ENCODE peak calls at places on chromosomes 3 and 15, in six cellular contexts. H, E, W, J, G and Y are unnamed samples.

GRCh38 chr3:34267088-34267487 is 468.7 kb downstream of the PDCD6IP start:
- DNase-seq in H (no peak), E (no peak), W (no peak), J (no peak), G (no peak), Y (no peak)

GRCh38 chr3:177724020-177724638 is 526.8 kb upstream of the TBL1XR1 start:
- DNase-seq in H (no peak), E (no peak), W (no peak), J (no peak), G (no peak), Y (no peak)

GRCh38 chr3:41180396-41180795 is 18.9 kb upstream of the CTNNB1 start:
- DNase-seq in H (no peak), E (no peak), W (no peak), J (no peak), G (no peak), Y (no peak)

GRCh38 chr3:142645236-142645793 is 49.1 kb downstream of the PLS1 start:
- DNase-seq in H (peak), E (no peak), W (no peak), J (no peak), G (peak), Y (peak)

GRCh38 chr3:18442743-18443669 is 17.9 kb upstream of the SATB1 start:
- DNase-seq in H (no peak), E (no peak), W (peak), J (no peak), G (no peak), Y (no peak)

GRCh38 chr15:100703032-100703578 is 100.7 kb downstream of the ASB7 start:
- DNase-seq in H (peak), E (peak), W (no peak), J (no peak), G (no peak), Y (peak)

GRCh38 chr3:113663324-113663750 is 33.1 kb downstream of the USF3 start:
- DNase-seq in H (no peak), E (no peak), W (no peak), J (no peak), G (no peak), Y (no peak)

GRCh38 chr3:151318313-151318712 is 1.7 kb upstream of the GPR87 start:
- DNase-seq in H (peak), E (no peak), W (no peak), J (no peak), G (no peak), Y (peak)

GRCh38 chr15:91919014-91919534 is 65.6 kb downstream of the SLCO3A1 start:
- DNase-seq in H (no peak), E (no peak), W (no peak), J (no peak), G (no peak), Y (no peak)

GRCh38 chr15:41494922-41495735 is 1.5 kb downstream of the ITPKA start:
- DNase-seq in H (no peak), E (no peak), W (peak), J (no peak), G (no peak), Y (no peak)

DNA sequence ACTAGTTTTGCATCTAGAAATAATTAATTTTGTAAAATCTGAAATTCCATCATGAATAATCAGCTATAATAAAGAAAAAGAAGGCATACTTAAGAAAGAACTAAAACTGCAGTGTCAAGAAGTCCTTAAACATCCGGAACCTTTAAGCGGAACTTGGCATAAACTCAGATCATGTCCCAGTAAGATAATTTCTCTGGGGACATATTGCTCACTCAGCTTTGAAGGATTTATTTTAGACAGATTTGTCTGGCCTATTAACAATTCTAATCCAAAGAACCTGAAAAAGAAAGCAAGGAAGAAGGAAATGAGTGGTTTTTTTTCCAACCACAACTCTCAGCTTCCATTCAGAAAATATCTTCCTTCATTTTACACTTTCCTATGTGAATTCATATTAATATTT is 850.3 kb downstream of the ROBO1 start:
- DNase-seq in H (no peak), E (no peak), W (no peak), J (no peak), G (no peak), Y (no peak)
- TF ChIP-seq EZH2phosphoT487 in H (no peak), E (no peak), W (no peak), J (no peak), G (no peak), Y (no peak)

DNA sequence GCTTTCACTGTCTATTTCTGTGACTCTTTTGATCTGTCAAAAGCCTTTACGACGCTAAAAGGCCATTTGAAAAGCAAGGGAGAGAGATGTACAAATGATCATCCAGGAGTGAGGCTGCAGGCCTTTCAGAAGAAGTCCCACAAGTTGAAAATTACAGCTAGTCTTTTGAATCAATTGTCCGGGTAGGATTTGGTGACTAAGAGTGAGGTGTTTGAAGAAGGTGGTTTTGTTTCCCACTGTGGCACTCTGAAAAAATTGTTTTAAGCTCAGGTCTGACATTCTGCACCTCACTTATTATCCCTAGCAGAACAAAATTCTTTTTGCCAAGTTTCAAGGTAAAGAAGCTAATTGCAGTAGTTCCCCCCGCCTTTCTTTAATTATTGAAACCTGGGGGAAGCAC is 50.8 kb upstream of the TMEM108 start:
- DNase-seq in H (no peak), E (no peak), W (no peak), J (no peak), G (no peak), Y (peak)
- H3K9ac ChIP-seq in H (no peak), E (no peak), W (no peak), J (no peak), G (no peak), Y (no peak)

GRCh38 chr15:64710664-64711441 is 64.5 kb downstream of the RBPMS2 start:
- DNase-seq in H (no peak), E (no peak), W (no peak), J (no peak), G (no peak), Y (no peak)
- TF ChIP-seq EZH2phosphoT487 in H (no peak), E (no peak), W (no peak), J (no peak), G (no peak), Y (no peak)

GRCh38 chr15:59294961-59295741 is 77.5 kb downstream of the MYO1E start:
- DNase-seq in H (peak), E (no peak), W (no peak), J (no peak), G (peak), Y (peak)
- H3K9ac ChIP-seq in H (peak), E (no peak), W (no peak), J (peak), G (peak), Y (peak)

DNA sequence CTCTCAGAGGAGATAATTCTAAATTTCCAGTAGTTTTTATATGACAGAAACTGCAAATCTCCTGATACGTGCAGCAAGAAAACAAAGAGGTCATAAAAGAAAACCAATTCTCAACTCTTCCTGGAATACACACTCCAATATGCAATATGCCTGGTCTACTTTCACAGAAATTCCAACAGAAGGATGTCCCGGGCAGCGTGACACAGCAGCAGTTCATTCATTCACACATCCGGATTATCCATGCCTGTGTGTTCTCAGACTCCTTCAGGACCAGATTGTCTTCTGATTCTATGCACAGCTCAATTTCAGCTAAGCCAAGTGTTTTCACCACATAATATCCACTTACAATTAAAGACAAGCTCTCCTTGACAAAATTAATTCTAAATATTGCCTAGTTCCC is 64.3 kb downstream of the FBN1 start:
- DNase-seq in H (peak), E (no peak), W (no peak), J (no peak), G (no peak), Y (no peak)
- TF ChIP-seq EZH2phosphoT487 in H (no peak), E (no peak), W (no peak), J (no peak), G (no peak), Y (no peak)

DNA sequence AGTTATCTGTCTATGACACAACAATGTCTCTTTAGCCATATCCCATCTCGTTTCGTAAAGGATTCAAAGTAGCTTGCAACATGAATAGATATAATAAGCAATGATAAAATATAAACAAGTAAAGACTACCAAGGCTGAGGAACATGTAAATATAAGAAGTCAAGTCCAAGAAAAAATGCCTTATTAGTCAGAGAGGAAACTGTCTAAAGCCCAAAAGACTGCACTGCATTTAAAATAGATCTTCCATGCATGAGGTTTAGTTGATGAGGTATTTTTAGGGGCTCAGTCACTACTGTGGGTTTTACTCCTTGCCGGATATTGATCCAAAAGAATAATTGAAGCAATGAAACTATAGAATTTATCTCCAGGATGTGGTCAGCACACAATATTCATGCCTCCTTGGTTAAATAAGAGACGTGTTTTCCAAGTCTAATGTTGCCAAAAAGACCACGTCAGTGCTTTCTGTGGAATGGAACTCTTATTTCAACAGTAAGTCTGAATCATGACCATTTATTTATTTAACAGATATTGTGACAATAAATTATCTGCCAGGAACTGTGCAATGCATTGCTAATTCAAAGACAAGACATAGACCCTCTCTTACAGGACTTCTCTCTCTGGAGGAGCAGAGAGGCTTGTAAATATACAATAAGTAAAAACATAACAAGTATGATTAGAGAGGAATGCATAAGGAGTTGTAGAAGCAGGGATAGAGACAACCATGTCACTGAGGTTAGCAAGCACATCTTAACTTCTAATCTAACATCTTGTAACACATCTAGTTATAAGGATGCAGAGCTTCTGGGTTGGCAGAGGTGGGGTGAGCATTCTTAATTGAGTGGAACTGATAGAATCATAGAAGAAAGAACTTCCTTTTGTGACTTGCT is 227.3 kb downstream of the DTWD1 start:
- DNase-seq in H (peak), E (no peak), W (no peak), J (no peak), G (no peak), Y (peak)
- H3K9ac ChIP-seq in H (peak), E (no peak), W (no peak), J (no peak), G (no peak), Y (peak)

DNA sequence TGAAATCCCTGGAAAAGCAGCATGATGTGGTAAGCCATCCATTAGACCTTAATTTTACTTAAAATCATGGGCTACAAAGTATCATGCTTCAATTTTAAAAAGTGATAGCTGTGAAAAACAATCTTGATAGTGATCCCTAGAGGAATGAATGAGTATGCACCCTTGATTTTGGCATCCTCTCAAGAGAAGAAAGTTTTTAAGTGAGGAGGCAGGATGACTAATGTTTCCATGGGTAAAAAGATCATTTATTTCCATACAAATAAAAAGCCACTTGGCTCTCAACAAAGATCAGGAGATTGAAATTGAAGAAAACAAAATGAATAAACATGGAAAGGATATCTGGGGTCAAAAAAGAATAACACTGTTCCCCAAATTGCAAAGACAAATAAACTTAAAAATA is 305.4 kb downstream of the MEX3B start:
- DNase-seq in H (peak), E (no peak), W (no peak), J (no peak), G (no peak), Y (no peak)
- TF ChIP-seq EZH2phosphoT487 in H (no peak), E (no peak), W (no peak), J (no peak), G (no peak), Y (no peak)